ENCODE peak calls at places on chromosomes 11 and 22, in four cellular contexts. One of them, this sample, is unnamed.

GRCh38 chr11:65404210-65404609 is 17.8 kb downstream of the FRMD8 start:
- ATAC-seq in GM12878: no peak
- ATAC-seq in activated CD4-positive, alpha-beta T cell treated with anti-CD3 and anti-CD28 coated beads for 36 hours: no peak
- ATAC-seq in pancreas: no peak
- ATAC-seq in this sample: no peak

GRCh38 chr11:36009469-36009868 is 65.6 kb downstream of the LDLRAD3 start:
- ATAC-seq in pancreas: no peak
- ATAC-seq in activated CD4-positive, alpha-beta T cell treated with anti-CD3 and anti-CD28 coated beads for 36 hours: no peak
- ATAC-seq in GM12878: no peak
- ATAC-seq in this sample: no peak

GRCh38 chr22:39097098-39098020 is at the start of gene APOBEC3H:
- ATAC-seq in GM12878: peak
- ATAC-seq in activated CD4-positive, alpha-beta T cell treated with anti-CD3 and anti-CD28 coated beads for 36 hours: no peak
- ATAC-seq in pancreas: peak
- ATAC-seq in this sample: peak

GRCh38 chr11:23767576-23767975 is 729.3 kb upstream of the LUZP2 start:
- ATAC-seq in GM12878: no peak
- ATAC-seq in pancreas: no peak
- ATAC-seq in activated CD4-positive, alpha-beta T cell treated with anti-CD3 and anti-CD28 coated beads for 36 hours: no peak
- ATAC-seq in this sample: no peak

GRCh38 chr11:44316388-44317240 is 6.7 kb upstream of the ALX4 start:
- ATAC-seq in pancreas: peak
- ATAC-seq in activated CD4-positive, alpha-beta T cell treated with anti-CD3 and anti-CD28 coated beads for 36 hours: no peak
- ATAC-seq in GM12878: no peak
- ATAC-seq in this sample: no peak

GRCh38 chr22:31243339-31244043 is 31.4 kb downstream of the LIMK2 start:
- ATAC-seq in GM12878: no peak
- ATAC-seq in pancreas: no peak
- ATAC-seq in activated CD4-positive, alpha-beta T cell treated with anti-CD3 and anti-CD28 coated beads for 36 hours: no peak
- ATAC-seq in this sample: no peak

GRCh38 chr11:111654611-111655010 is 52.4 kb downstream of the SIK2 start:
- ATAC-seq in activated CD4-positive, alpha-beta T cell treated with anti-CD3 and anti-CD28 coated beads for 36 hours: peak
- ATAC-seq in GM12878: no peak
- ATAC-seq in pancreas: no peak
- ATAC-seq in this sample: no peak

GRCh38 chr11:113593698-113594308 is 112.3 kb downstream of the TMPRSS5 start:
- ATAC-seq in GM12878: peak
- ATAC-seq in pancreas: no peak
- ATAC-seq in activated CD4-positive, alpha-beta T cell treated with anti-CD3 and anti-CD28 coated beads for 36 hours: peak
- ATAC-seq in this sample: no peak

GRCh38 chr22:27502327-27502726 is 299.2 kb downstream of the MN1 start:
- ATAC-seq in GM12878: no peak
- ATAC-seq in activated CD4-positive, alpha-beta T cell treated with anti-CD3 and anti-CD28 coated beads for 36 hours: no peak
- ATAC-seq in pancreas: no peak
- ATAC-seq in this sample: no peak

GRCh38 chr11:122773781-122774266 is 64.5 kb upstream of the CRTAM start:
- ATAC-seq in GM12878: no peak
- ATAC-seq in activated CD4-positive, alpha-beta T cell treated with anti-CD3 and anti-CD28 coated beads for 36 hours: no peak
- ATAC-seq in pancreas: no peak
- ATAC-seq in this sample: no peak

GRCh38 chr22:17672417-17672991 is 33.9 kb downstream of the BCL2L13 start:
- ATAC-seq in activated CD4-positive, alpha-beta T cell treated with anti-CD3 and anti-CD28 coated beads for 36 hours: peak
- ATAC-seq in GM12878: no peak
- ATAC-seq in pancreas: peak
- ATAC-seq in this sample: no peak

GRCh38 chr11:58525037-58525614 is 17.2 kb upstream of the OR5B21 start:
- ATAC-seq in pancreas: peak
- ATAC-seq in GM12878: peak
- ATAC-seq in activated CD4-positive, alpha-beta T cell treated with anti-CD3 and anti-CD28 coated beads for 36 hours: peak
- ATAC-seq in this sample: peak

GRCh38 chr11:58024601-58025091 is 965 bp downstream of the OR9Q1 start:
- ATAC-seq in activated CD4-positive, alpha-beta T cell treated with anti-CD3 and anti-CD28 coated beads for 36 hours: no peak
- ATAC-seq in pancreas: peak
- ATAC-seq in GM12878: no peak
- ATAC-seq in this sample: no peak

GRCh38 chr11:133842053-133842452 is 3.3 kb downstream of the SPATA19 start:
- ATAC-seq in GM12878: no peak
- ATAC-seq in activated CD4-positive, alpha-beta T cell treated with anti-CD3 and anti-CD28 coated beads for 36 hours: no peak
- ATAC-seq in pancreas: no peak
- ATAC-seq in this sample: peak

GRCh38 chr11:128871165-128871564 is 4.1 kb upstream of the KCNJ1 start:
- ATAC-seq in pancreas: no peak
- ATAC-seq in activated CD4-positive, alpha-beta T cell treated with anti-CD3 and anti-CD28 coated beads for 36 hours: no peak
- ATAC-seq in GM12878: no peak
- ATAC-seq in this sample: no peak

GRCh38 chr11:126823271-126823670 is 177.3 kb downstream of the KIRREL3 start:
- ATAC-seq in activated CD4-positive, alpha-beta T cell treated with anti-CD3 and anti-CD28 coated beads for 36 hours: no peak
- ATAC-seq in GM12878: no peak
- ATAC-seq in pancreas: no peak
- ATAC-seq in this sample: no peak

GRCh38 chr11:37110383-37110782 is 512.3 kb upstream of the RAG2 start:
- ATAC-seq in GM12878: no peak
- ATAC-seq in activated CD4-positive, alpha-beta T cell treated with anti-CD3 and anti-CD28 coated beads for 36 hours: no peak
- ATAC-seq in pancreas: no peak
- ATAC-seq in this sample: no peak

GRCh38 chr22:19277785-19278184 is 13.7 kb downstream of the CLTCL1 start:
- ATAC-seq in activated CD4-positive, alpha-beta T cell treated with anti-CD3 and anti-CD28 coated beads for 36 hours: no peak
- ATAC-seq in pancreas: no peak
- ATAC-seq in GM12878: no peak
- ATAC-seq in this sample: no peak

GRCh38 chr11:32817181-32817842 is 12.4 kb upstream of the PRRG4 start:
- ATAC-seq in GM12878: no peak
- ATAC-seq in activated CD4-positive, alpha-beta T cell treated with anti-CD3 and anti-CD28 coated beads for 36 hours: peak
- ATAC-seq in pancreas: no peak
- ATAC-seq in this sample: no peak

GRCh38 chr11:130709531-130709930 is 206.7 kb downstream of the SNX19 start:
- ATAC-seq in activated CD4-positive, alpha-beta T cell treated with anti-CD3 and anti-CD28 coated beads for 36 hours: no peak
- ATAC-seq in pancreas: no peak
- ATAC-seq in GM12878: no peak
- ATAC-seq in this sample: no peak

GRCh38 chr11:10931761-10932700 is 74.2 kb upstream of the ZBED5 start:
- ATAC-seq in activated CD4-positive, alpha-beta T cell treated with anti-CD3 and anti-CD28 coated beads for 36 hours: no peak
- ATAC-seq in GM12878: no peak
- ATAC-seq in pancreas: peak
- ATAC-seq in this sample: no peak

GRCh38 chr11:95647355-95647754 is 142.2 kb downstream of the FAM76B start:
- ATAC-seq in activated CD4-positive, alpha-beta T cell treated with anti-CD3 and anti-CD28 coated beads for 36 hours: no peak
- ATAC-seq in pancreas: no peak
- ATAC-seq in GM12878: no peak
- ATAC-seq in this sample: no peak